ENCODE peak calls at places on chromosomes 13 and 19, in four cellular contexts. L is iris pigment epithelial cell; N is NCI-H1092; A is stimulated activated CD4-positive, alpha-beta T cell treated with anti-CD3 and anti-CD28 coated beads, Interleukin-12 subunit alpha, Interleukin-12 subunit beta, amount 100 ng/mL, for 24 hours. V is an unnamed sample.

GRCh38 chr19:5436101-5436947 is 18.9 kb upstream of the ZNRF4 start:
- DNase-seq in L (peak), N (peak), A (no peak), V (peak)

GRCh38 chr19:48638831-48639381 is 1.7 kb upstream of the DBP start:
- DNase-seq in L (no peak), N (no peak), A (no peak), V (no peak)

GRCh38 chr19:48606463-48607358 is at the start of gene SPACA4:
- DNase-seq in L (no peak), N (no peak), A (no peak), V (no peak)

GRCh38 chr13:35927554-35927953 is 203.6 kb downstream of the DCLK1 start:
- DNase-seq in L (peak), N (no peak), A (no peak), V (peak)

GRCh38 chr13:93151277-93151676 is 75.3 kb upstream of the GPC6 start:
- DNase-seq in L (peak), N (no peak), A (no peak), V (peak)

GRCh38 chr13:109145631-109146030 is 516.2 kb downstream of the MYO16 start:
- DNase-seq in L (peak), N (peak), A (no peak), V (peak)

GRCh38 chr19:35868172-35868822 is at the start of gene APLP1:
- DNase-seq in L (peak), N (no peak), A (peak), V (peak)

GRCh38 chr19:28929026-28929425 is 283.9 kb downstream of the UQCRFS1 start:
- DNase-seq in L (no peak), N (no peak), A (no peak), V (no peak)

GRCh38 chr19:1239796-1240737 is 1.5 kb upstream of the ATP5F1D start:
- DNase-seq in L (peak), N (peak), A (peak), V (peak)

GRCh38 chr13:112066624-112067004 is 335 bp upstream of the SOX1 start:
- DNase-seq in L (no peak), N (peak), A (peak), V (peak)

GRCh38 chr19:16266586-16266942 is 58.1 kb upstream of the KLF2 start:
- DNase-seq in L (no peak), N (no peak), A (no peak), V (no peak)

GRCh38 chr13:33147832-33148231 is 131.6 kb downstream of the KL start:
- DNase-seq in L (peak), N (no peak), A (no peak), V (no peak)

GRCh38 chr19:35935911-35936737 is at the start of gene LRFN3:
- DNase-seq in L (peak), N (peak), A (peak), V (peak)

GRCh38 chr19:43735957-43736356 is 18.8 kb downstream of the SMG9 start:
- DNase-seq in L (peak), N (no peak), A (no peak), V (peak)

GRCh38 chr13:75836441-75836840 is 200.3 kb downstream of the LMO7 start:
- DNase-seq in L (no peak), N (peak), A (no peak), V (no peak)

GRCh38 chr13:22126433-22127021 is 455.7 kb downstream of the FGF9 start:
- DNase-seq in L (no peak), N (no peak), A (no peak), V (no peak)

V was measured in mesenchymal stem cell.